ENCODE peak calls at places on chromosomes 5 and 9, in five cellular contexts. One of them, this sample, is unnamed.

GRCh38 chr5:82419559-82420332 is 141.6 kb upstream of the RPS23 start:
- DNase-seq in testis: no peak
- DNase-seq in tibial artery: no peak
- DNase-seq in heart left ventricle: no peak
- DNase-seq in MM.1S: no peak
- DNase-seq in this sample: no peak

GRCh38 chr9:134099123-134099761 is 31.4 kb upstream of the BRD3 start:
- DNase-seq in testis: no peak
- DNase-seq in tibial artery: no peak
- DNase-seq in heart left ventricle: no peak
- DNase-seq in MM.1S: peak
- DNase-seq in this sample: no peak

GRCh38 chr5:94793816-94794198 is 175.3 kb downstream of the SLF1 start:
- DNase-seq in testis: no peak
- DNase-seq in tibial artery: no peak
- DNase-seq in heart left ventricle: no peak
- DNase-seq in MM.1S: no peak
- DNase-seq in this sample: no peak

GRCh38 chr9:133665535-133665934 is 29.4 kb downstream of the DBH start:
- DNase-seq in testis: no peak
- DNase-seq in tibial artery: no peak
- DNase-seq in heart left ventricle: no peak
- DNase-seq in MM.1S: no peak
- DNase-seq in this sample: no peak

GRCh38 chr5:61301820-61302563 is 30.1 kb upstream of the ZSWIM6 start:
- DNase-seq in testis: no peak
- DNase-seq in tibial artery: peak
- DNase-seq in heart left ventricle: peak
- DNase-seq in MM.1S: no peak
- DNase-seq in this sample: peak

GRCh38 chr5:96084874-96085545 is 123.4 kb upstream of the ELL2 start:
- DNase-seq in testis: no peak
- DNase-seq in tibial artery: no peak
- DNase-seq in heart left ventricle: no peak
- DNase-seq in MM.1S: no peak
- DNase-seq in this sample: no peak

GRCh38 chr5:39005566-39006232 is 68.5 kb downstream of the RICTOR start:
- DNase-seq in testis: no peak
- DNase-seq in tibial artery: no peak
- DNase-seq in heart left ventricle: no peak
- DNase-seq in MM.1S: no peak
- DNase-seq in this sample: no peak

GRCh38 chr9:21795483-21795882 is 7.0 kb upstream of the MTAP start:
- DNase-seq in testis: no peak
- DNase-seq in tibial artery: no peak
- DNase-seq in heart left ventricle: no peak
- DNase-seq in MM.1S: no peak
- DNase-seq in this sample: no peak

DNA sequence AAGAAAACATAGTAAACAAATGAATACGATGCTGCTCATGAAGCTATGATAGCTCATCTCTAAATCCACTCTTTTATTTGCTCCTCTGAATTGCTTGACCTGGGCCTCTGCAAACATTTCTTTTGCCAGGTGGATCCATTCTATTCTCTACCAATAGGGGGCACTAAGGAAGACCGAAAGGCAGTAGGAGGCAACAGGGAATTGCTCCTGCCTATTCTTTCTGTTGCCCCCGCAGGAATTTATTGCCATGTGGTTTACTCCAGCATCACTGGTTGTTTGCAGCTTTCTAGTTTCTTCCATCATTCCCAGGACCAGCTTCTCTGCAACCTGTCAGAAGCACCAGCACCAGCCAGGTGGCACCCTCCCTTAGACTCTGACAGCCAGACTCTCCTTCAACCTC is 5.3 kb downstream of the GAPT start:
- DNase-seq in testis: no peak
- DNase-seq in tibial artery: no peak
- DNase-seq in heart left ventricle: no peak
- DNase-seq in MM.1S: no peak
- DNase-seq in this sample: no peak
- H3K27ac ChIP-seq in testis: no peak
- H3K27ac ChIP-seq in tibial artery: no peak
- H3K27ac ChIP-seq in heart left ventricle: no peak
- H3K27ac ChIP-seq in MM.1S: no peak
- H3K27ac ChIP-seq in this sample: no peak

DNA sequence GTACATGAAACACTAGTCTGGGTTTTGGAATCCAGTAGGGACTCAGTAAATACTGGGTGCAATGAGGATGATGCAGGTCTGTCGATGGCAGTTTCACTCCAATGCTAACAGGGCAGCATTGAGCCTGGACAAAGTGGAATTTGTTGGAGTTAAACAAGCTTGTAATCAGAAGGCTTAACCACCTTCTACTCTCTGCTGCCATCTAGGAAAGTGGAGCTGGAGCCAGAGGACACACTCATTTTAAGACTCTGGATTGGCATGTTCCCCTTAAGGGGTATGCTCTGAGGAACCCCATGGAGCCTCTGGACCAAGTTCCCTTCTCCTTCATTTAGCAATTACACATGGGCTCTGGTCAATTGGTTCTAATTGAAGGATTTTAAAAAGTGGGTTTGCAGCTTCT is 331.0 kb upstream of the ADAMTSL1 start:
- DNase-seq in testis: peak
- DNase-seq in tibial artery: no peak
- DNase-seq in heart left ventricle: no peak
- DNase-seq in MM.1S: no peak
- DNase-seq in this sample: no peak
- TF ChIP-seq CTCF in testis: no peak
- TF ChIP-seq CTCF in tibial artery: no peak
- TF ChIP-seq CTCF in heart left ventricle: peak
- TF ChIP-seq CTCF in MM.1S: no peak
- TF ChIP-seq CTCF in this sample: peak

GRCh38 chr5:174303035-174303434 is 257.5 kb downstream of the NSG2 start:
- DNase-seq in testis: no peak
- DNase-seq in tibial artery: no peak
- DNase-seq in heart left ventricle: no peak
- DNase-seq in MM.1S: no peak
- DNase-seq in this sample: no peak
- H3K27ac ChIP-seq in testis: no peak
- H3K27ac ChIP-seq in tibial artery: no peak
- H3K27ac ChIP-seq in heart left ventricle: no peak
- H3K27ac ChIP-seq in MM.1S: no peak
- H3K27ac ChIP-seq in this sample: no peak

GRCh38 chr9:112371060-112371459 is 8.8 kb upstream of the HSDL2 start:
- DNase-seq in testis: no peak
- DNase-seq in tibial artery: no peak
- DNase-seq in heart left ventricle: no peak
- DNase-seq in MM.1S: no peak
- DNase-seq in this sample: no peak

GRCh38 chr9:112367465-112367864 is 12.4 kb upstream of the HSDL2 start:
- DNase-seq in testis: no peak
- DNase-seq in tibial artery: no peak
- DNase-seq in heart left ventricle: no peak
- DNase-seq in MM.1S: no peak
- DNase-seq in this sample: no peak

GRCh38 chr9:112361602-112362001 is 18.3 kb upstream of the HSDL2 start:
- DNase-seq in testis: no peak
- DNase-seq in tibial artery: no peak
- DNase-seq in heart left ventricle: no peak
- DNase-seq in MM.1S: peak
- DNase-seq in this sample: no peak

GRCh38 chr9:112369817-112370216 is 10.1 kb upstream of the HSDL2 start:
- DNase-seq in testis: no peak
- DNase-seq in tibial artery: no peak
- DNase-seq in heart left ventricle: no peak
- DNase-seq in MM.1S: no peak
- DNase-seq in this sample: no peak

DNA sequence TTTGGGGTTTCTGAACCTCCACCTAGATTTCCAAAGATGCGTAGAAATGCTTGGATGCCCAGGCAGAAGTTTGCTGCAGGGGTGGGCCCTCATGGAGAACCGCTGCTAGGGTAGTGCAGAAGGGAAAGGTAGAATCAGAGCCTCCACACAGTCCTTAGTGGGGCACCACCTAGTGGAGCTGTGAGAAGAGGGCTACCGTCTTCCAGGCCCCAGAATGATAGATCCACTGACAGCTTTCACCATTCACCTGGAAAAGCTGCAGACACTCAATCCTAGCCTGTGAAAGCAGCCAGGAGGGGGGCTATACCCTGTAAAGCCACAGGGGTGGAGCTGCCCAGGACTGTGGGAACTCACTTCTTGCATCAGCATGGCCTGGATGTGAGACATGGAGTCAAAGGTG is 13.3 kb upstream of the HSDL2 start:
- DNase-seq in testis: no peak
- DNase-seq in tibial artery: no peak
- DNase-seq in heart left ventricle: no peak
- DNase-seq in MM.1S: no peak
- DNase-seq in this sample: no peak
- TF ChIP-seq CTCF in testis: no peak
- TF ChIP-seq CTCF in tibial artery: no peak
- TF ChIP-seq CTCF in heart left ventricle: no peak
- TF ChIP-seq CTCF in MM.1S: peak
- TF ChIP-seq CTCF in this sample: peak

DNA sequence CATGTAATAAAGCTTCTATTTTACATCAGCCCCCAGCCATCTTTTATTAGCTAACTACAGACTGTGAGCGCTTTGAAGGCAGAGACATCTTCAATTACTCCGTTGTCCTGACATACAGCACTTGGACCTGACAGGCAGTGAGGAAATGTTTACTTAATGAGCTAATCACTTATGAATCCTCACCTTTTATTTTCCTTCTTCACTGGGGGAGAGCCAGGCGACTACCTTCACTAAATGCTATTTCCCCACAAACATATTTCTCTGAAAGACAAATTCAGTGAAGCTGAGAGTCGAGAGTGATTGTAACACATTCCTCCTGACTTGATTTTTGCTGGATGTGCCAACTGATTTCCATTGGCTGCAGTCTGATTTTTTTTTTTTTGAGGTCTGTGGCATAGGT is 192.1 kb upstream of the CLINT1 start:
- DNase-seq in testis: no peak
- DNase-seq in tibial artery: no peak
- DNase-seq in heart left ventricle: no peak
- DNase-seq in MM.1S: no peak
- DNase-seq in this sample: no peak
- H3K27ac ChIP-seq in testis: no peak
- H3K27ac ChIP-seq in tibial artery: no peak
- H3K27ac ChIP-seq in heart left ventricle: no peak
- H3K27ac ChIP-seq in MM.1S: no peak
- H3K27ac ChIP-seq in this sample: no peak

DNA sequence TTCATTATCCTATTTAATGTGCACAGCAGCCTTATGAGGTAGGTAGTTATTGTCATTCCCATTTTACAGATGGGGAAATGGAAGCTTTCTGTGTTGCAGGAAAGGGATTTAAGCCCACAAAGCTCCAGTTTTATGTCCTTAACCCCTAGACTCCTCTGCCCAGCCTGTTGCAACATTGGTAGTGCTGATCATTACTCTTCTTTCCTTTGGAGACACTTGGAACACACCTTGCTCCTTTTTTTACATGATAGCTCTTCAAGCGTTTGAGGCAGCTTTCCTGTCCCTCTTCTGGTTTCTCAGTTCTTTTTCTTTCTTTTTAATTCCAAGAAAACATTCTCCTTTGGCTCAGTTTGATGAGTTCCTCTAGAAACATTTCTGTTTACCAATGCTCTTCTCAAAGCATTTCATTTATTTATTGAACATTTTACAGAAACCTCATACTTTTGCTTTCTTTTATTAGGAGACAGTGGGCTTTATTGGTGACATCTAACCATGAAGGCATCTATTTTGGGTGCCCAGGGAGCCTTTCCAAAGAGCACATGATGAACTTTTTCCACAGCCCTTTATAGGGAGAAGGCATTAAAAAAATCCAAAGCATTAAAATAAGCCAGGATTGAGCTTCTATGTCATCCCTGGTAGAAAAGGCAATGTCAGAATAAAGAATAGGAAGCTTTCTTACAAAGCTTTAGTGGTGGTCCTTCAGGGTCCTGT is 218.0 kb downstream of the TMEM38B start:
- DNase-seq in testis: no peak
- DNase-seq in tibial artery: no peak
- DNase-seq in heart left ventricle: no peak
- DNase-seq in MM.1S: no peak
- DNase-seq in this sample: no peak
- TF ChIP-seq CTCF in testis: no peak
- TF ChIP-seq CTCF in tibial artery: no peak
- TF ChIP-seq CTCF in heart left ventricle: no peak
- TF ChIP-seq CTCF in MM.1S: no peak
- TF ChIP-seq CTCF in this sample: no peak

DNA sequence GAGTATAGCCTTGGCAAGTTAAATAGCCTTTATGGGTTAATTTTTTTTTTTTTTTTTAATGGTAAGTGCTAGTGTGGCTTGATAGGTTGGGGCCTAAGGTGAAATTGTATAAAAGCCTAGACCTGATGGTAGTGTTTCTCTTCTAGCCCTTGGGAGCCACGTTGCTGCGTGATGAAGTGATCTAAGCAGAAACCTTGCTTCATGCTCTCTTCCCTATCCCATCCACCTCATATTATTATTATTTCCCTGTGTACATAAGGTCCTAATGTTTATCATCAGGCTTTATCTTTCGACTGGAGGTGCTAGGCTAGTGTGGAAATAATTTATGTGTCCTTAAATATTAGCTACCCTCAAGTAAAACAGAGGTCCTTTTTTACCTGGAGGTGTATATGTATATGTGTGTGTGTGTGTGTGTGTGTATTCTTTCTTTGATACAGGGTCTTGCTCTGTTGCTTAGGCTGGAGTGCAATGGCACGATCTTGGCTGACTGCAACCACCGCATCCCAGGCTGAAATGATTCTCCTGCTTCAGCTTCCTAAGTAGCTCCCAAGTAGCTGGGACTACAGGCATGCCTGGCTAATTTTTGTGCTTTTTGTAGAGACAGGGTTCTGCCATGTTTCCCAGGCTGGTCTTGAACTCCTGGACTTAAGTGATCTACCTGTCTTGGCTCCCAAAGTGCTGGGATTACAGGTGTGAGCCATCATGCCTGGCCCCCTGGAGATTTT is 3.6 kb downstream of the UGCG start:
- DNase-seq in testis: no peak
- DNase-seq in tibial artery: no peak
- DNase-seq in heart left ventricle: no peak
- DNase-seq in MM.1S: no peak
- DNase-seq in this sample: no peak
- H3K27ac ChIP-seq in testis: no peak
- H3K27ac ChIP-seq in tibial artery: no peak
- H3K27ac ChIP-seq in heart left ventricle: no peak
- H3K27ac ChIP-seq in MM.1S: no peak
- H3K27ac ChIP-seq in this sample: no peak